ENCODE peak calls at places on chromosomes 13 and 19, in seven cellular contexts. G, O, K, M, A, R and Q are unnamed samples.

GRCh38 chr19:49469828-49470614 is 4.0 kb upstream of the FLT3LG start:
- DNase-seq in G (peak; percentile 8), O (no peak), K (peak; percentile 65), M (no peak), A (no peak), R (peak; percentile 59), Q (peak; percentile 55)

GRCh38 chr13:45728759-45729158 is 26.6 kb downstream of the CBY2 start:
- DNase-seq in G (peak; percentile 80), O (no peak), K (no peak), M (no peak), A (no peak), R (no peak), Q (peak; percentile 39)

GRCh38 chr19:1748115-1748702 is 5.1 kb upstream of the ONECUT3 start:
- DNase-seq in G (no peak), O (no peak), K (no peak), M (no peak), A (no peak), R (no peak), Q (peak; percentile 71)

GRCh38 chr19:46898731-46899130 is 37.9 kb downstream of the ARHGAP35 start:
- DNase-seq in G (no peak), O (no peak), K (no peak), M (no peak), A (peak; percentile 93), R (no peak), Q (no peak)

GRCh38 chr19:9883231-9883758 is 48.2 kb downstream of the PIN1 start:
- DNase-seq in G (peak; percentile 42), O (no peak), K (no peak), M (no peak), A (no peak), R (no peak), Q (peak; percentile 86)

GRCh38 chr13:109784590-109785140 is 1.7 kb downstream of the IRS2 start:
- DNase-seq in G (peak; percentile 85), O (no peak), K (peak; percentile 75), M (peak; percentile 98), A (peak; percentile 57), R (peak; percentile 62), Q (peak; percentile 88)

GRCh38 chr13:110197041-110197440 is 109.9 kb downstream of the COL4A1 start:
- DNase-seq in G (no peak), O (no peak), K (no peak), M (no peak), A (no peak), R (no peak), Q (no peak)

GRCh38 chr19:6534451-6535093 is 3.7 kb downstream of the TNFSF9 start:
- DNase-seq in G (peak; percentile 46), O (no peak), K (no peak), M (no peak), A (no peak), R (no peak), Q (no peak)

GRCh38 chr19:16585808-16586476 is 13.7 kb upstream of the SLC35E1 start:
- DNase-seq in G (no peak), O (no peak), K (no peak), M (no peak), A (no peak), R (no peak), Q (no peak)

GRCh38 chr13:29543230-29544215 is 52.0 kb downstream of the SLC7A1 start:
- DNase-seq in G (no peak), O (no peak), K (peak; percentile 48), M (peak; percentile 84), A (no peak), R (no peak), Q (no peak)

GRCh38 chr19:48390188-48391099 is 907 bp downstream of the KDELR1 start:
- DNase-seq in G (peak; percentile 83), O (no peak), K (peak; percentile 66), M (peak; percentile 70), A (peak; percentile 51), R (peak; percentile 53), Q (peak; percentile 81)

GRCh38 chr13:110641055-110642015 is 26.0 kb downstream of the NAXD start:
- DNase-seq in G (no peak), O (no peak), K (no peak), M (no peak), A (no peak), R (no peak), Q (no peak)

GRCh38 chr19:49224856-49225255 is 67.3 kb downstream of the TRPM4 start:
- DNase-seq in G (peak; percentile 77), O (no peak), K (peak; percentile 13), M (peak; percentile 82), A (peak; percentile 33), R (no peak), Q (peak; percentile 83)